ENCODE peak calls at places on chromosomes 16 and 17, in seven cellular contexts. R is HCT116; V is sigmoid colon; L is aorta; J is upper lobe of right lung; Q is CD4-positive, alpha-beta memory T cell; B is heart left ventricle. C is an unnamed sample.

GRCh38 chr17:21394265-21394664 is 18.1 kb downstream of the KCNJ12 start:
- DNase-seq in R (no peak), V (no peak), L (no peak), Q (no peak), B (no peak), J (no peak), C (no peak)

GRCh38 chr17:18981642-18982424 is 22.7 kb downstream of the FAM83G start:
- DNase-seq in B (no peak), J (no peak), L (no peak), R (peak; percentile 31), V (no peak), Q (no peak), C (peak; percentile 81)

GRCh38 chr17:10096556-10096955 is 101.8 kb downstream of the GAS7 start:
- DNase-seq in V (peak; percentile 53), R (no peak), L (no peak), J (no peak), B (no peak), Q (no peak), C (no peak)

GRCh38 chr17:31425646-31426045 is 34.2 kb downstream of the RAB11FIP4 start:
- DNase-seq in L (no peak), J (no peak), B (no peak), V (no peak), R (no peak), Q (no peak), C (no peak)

GRCh38 chr17:7184091-7184488 is 4.9 kb upstream of the ASGR1 start:
- DNase-seq in B (no peak), J (peak; percentile 87), L (peak; percentile 85), V (no peak), R (no peak), Q (no peak), C (no peak)

GRCh38 chr17:73013816-73014663 is 78.4 kb downstream of the SLC39A11 start:
- DNase-seq in B (no peak), Q (no peak), L (no peak), V (no peak), R (peak; percentile 73), J (no peak), C (no peak)

GRCh38 chr17:8151641-8152111 is 528 bp downstream of the PER1 start:
- DNase-seq in V (peak; percentile 98), R (no peak), Q (no peak), L (peak; percentile 94), J (peak; percentile 93), B (peak; percentile 96), C (peak; percentile 85)

GRCh38 chr17:6523330-6523729 is 33.0 kb downstream of the PITPNM3 start:
- DNase-seq in J (peak; percentile 64), L (no peak), B (no peak), Q (no peak), R (peak; percentile 32), V (peak; percentile 49), C (peak; percentile 43)

GRCh38 chr16:20868890-20869289 is 31.3 kb downstream of the DCUN1D3 start:
- DNase-seq in J (peak; percentile 88), B (peak; percentile 94), R (no peak), L (peak; percentile 90), Q (no peak), V (peak; percentile 96), C (peak; percentile 89)

GRCh38 chr17:30113213-30113612 is 3.4 kb upstream of the NSRP1 start:
- DNase-seq in Q (no peak), B (no peak), J (no peak), V (no peak), R (no peak), L (no peak), C (no peak)

GRCh38 chr16:88527186-88527936 is 42.8 kb upstream of the ZC3H18 start:
- DNase-seq in J (peak; percentile 83), V (peak; percentile 84), L (no peak), Q (peak; percentile 57), B (peak; percentile 57), R (peak; percentile 34), C (peak; percentile 88)

GRCh38 chr17:68425979-68426378 is 31.3 kb downstream of the WIPI1 start:
- DNase-seq in V (no peak), L (no peak), J (no peak), B (no peak), R (no peak), Q (no peak), C (no peak)

GRCh38 chr17:12973496-12974318 is 44.1 kb downstream of the ELAC2 start:
- DNase-seq in V (no peak), B (no peak), Q (no peak), R (no peak), J (peak; percentile 59), L (no peak), C (no peak)

GRCh38 chr17:57783338-57783742 is 38.2 kb upstream of the CCDC182 start:
- DNase-seq in V (peak; percentile 71), Q (peak; percentile 64), R (peak; percentile 18), B (peak; percentile 71), L (peak; percentile 75), J (peak; percentile 87), C (peak; percentile 62)
- H3K27ac ChIP-seq in V (no peak overlapping the region), Q (no peak overlapping the region), R (no peak overlapping the region), B (no peak overlapping the region), L (no peak overlapping the region), J (no peak overlapping the region), C (no peak overlapping the region)

GRCh38 chr16:80938035-80938927 is 68.4 kb downstream of the CMC2 start:
- DNase-seq in Q (no peak), V (peak; percentile 88), J (no peak), L (peak; percentile 79), R (peak; percentile 51), B (peak; percentile 52), C (no peak)
- H3K4me3 ChIP-seq in Q (no peak overlapping the region), V (no peak overlapping the region), J (no peak overlapping the region), L (no peak overlapping the region), R (no peak overlapping the region), B (no peak overlapping the region), C (no peak overlapping the region)

DNA sequence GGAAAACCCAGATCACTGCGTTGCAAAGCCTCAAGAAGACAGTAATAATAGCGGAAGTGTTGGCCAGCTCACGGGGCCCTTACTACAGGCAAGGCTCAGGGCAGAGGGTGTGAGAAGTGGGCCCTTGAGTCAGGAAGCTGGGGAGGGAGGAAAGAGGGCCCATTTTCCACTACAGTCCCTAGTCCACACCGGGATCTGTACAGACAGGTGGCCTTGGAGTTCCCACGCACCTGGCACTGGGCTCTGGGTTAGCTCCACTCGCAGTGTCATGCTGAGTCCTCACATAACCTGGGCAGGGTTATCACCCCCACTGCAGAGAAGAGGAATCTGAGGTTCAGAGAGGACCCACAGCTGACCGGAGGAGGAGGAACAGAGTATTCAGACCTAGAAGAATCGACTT is 16.8 kb upstream of the MTSS2 start:
- DNase-seq in L (no peak), V (no peak), B (no peak), J (no peak), R (no peak), Q (no peak), C (no peak)
- H3K27ac ChIP-seq in L (peak overlapping the region; percentile 95), V (peak overlapping the region; percentile 92), B (peak overlapping the region; percentile 96), J (peak overlapping the region; percentile 61), R (no peak overlapping the region), Q (no peak overlapping the region), C (peak overlapping the region; percentile 67)

GRCh38 chr17:57006040-57006439 is 28.1 kb downstream of the SCPEP1 start:
- DNase-seq in J (no peak), B (no peak), V (no peak), L (no peak), R (no peak), Q (no peak), C (no peak)

GRCh38 chr17:57010495-57010894 is 32.6 kb downstream of the SCPEP1 start:
- DNase-seq in J (no peak), L (no peak), V (no peak), R (no peak), B (no peak), Q (no peak), C (no peak)

GRCh38 chr17:57011482-57012015 is 33.6 kb downstream of the SCPEP1 start:
- DNase-seq in J (no peak), V (no peak), Q (no peak), L (no peak), R (no peak), B (no peak), C (no peak)

GRCh38 chr17:57008958-57009357 is 31.0 kb downstream of the SCPEP1 start:
- DNase-seq in R (no peak), Q (no peak), L (no peak), V (no peak), J (no peak), B (no peak), C (no peak)

DNA sequence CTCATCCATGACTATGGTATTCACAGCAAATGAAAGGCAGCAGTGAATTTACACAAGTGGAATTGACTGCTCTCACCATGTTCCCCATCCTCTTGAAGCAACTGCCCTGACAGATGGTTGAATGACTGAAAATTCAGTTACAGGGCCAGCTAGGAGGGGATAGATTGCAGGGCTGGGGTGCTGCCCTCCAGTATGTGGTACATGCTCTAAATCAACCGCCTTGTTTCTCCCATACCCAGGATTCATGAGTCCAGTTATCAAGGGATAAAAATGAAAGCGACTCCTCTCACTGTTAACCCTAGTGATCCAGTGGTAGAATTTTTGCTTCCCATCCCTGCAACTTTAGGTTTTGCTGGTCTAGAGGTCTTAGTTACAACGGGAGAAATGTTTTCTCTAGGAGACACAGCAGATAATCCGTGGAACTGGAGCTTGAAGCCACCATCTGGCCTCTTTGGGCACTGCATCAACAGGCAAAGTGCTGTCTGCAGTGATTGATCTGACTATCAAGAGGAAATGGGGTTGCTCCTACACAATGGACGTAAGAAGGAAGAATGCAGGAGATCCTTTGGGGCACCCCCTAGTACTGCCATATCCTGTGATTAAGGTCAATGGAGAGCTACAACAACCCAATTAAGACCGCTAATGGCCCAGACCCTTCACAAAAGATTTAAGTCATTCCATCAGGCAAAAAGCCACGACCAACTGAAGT is 32.0 kb downstream of the SCPEP1 start:
- DNase-seq in B (peak; percentile 43), V (no peak), Q (peak; percentile 29), R (peak; percentile 61), L (no peak), J (no peak), C (no peak)
- H3K4me3 ChIP-seq in B (no peak overlapping the region), V (no peak overlapping the region), Q (no peak overlapping the region), R (no peak overlapping the region), L (no peak overlapping the region), J (no peak overlapping the region), C (no peak overlapping the region)

GRCh38 chr16:17359778-17360177 is 111.0 kb downstream of the XYLT1 start:
- DNase-seq in R (no peak), L (no peak), V (no peak), Q (peak; percentile 24), J (no peak), B (no peak), C (no peak)
- H3K27ac ChIP-seq in R (no peak overlapping the region), L (no peak overlapping the region), V (no peak overlapping the region), Q (peak overlapping the region; percentile 49), J (no peak overlapping the region), B (no peak overlapping the region), C (no peak overlapping the region)

GRCh38 chr17:35021520-35022380 is 41.4 kb downstream of the LIG3 start:
- DNase-seq in J (no peak), B (no peak), Q (no peak), V (no peak), R (no peak), L (no peak), C (no peak)
- H3K4me3 ChIP-seq in J (no peak overlapping the region), B (no peak overlapping the region), Q (no peak overlapping the region), V (no peak overlapping the region), R (no peak overlapping the region), L (no peak overlapping the region), C (no peak overlapping the region)

C was measured in left lung.